ENCODE peak calls at places on chromosomes 2 and 18, in nine cellular contexts. C is stomach; V is HCT116; U is CD4-positive, CD25-positive, alpha-beta regulatory T cell; W is A549; G is body of pancreas; I is thoracic aorta; B is uterus; X is cardiac muscle cell. O is an unnamed sample.

GRCh38 chr18:49612515-49613033 is 50.7 kb downstream of the LIPG start:
- DNase-seq in C (no peak), W (no peak), G (no peak), U (peak; percentile 15), B (no peak), V (no peak), X (no peak), I (no peak), O (no peak)

GRCh38 chr2:40384714-40385113 is 67.2 kb downstream of the SLC8A1 start:
- DNase-seq in G (no peak), I (no peak), B (no peak), U (no peak), C (no peak), V (no peak), X (peak; percentile 89), W (no peak), O (no peak)

GRCh38 chr2:224518806-224519580 is 66.2 kb downstream of the CUL3 start:
- DNase-seq in B (no peak), V (no peak), G (no peak), C (no peak), I (no peak), W (no peak), U (no peak), X (peak; percentile 68), O (no peak)

GRCh38 chr2:207112397-207112796 is 53.4 kb downstream of the KLF7 start:
- DNase-seq in X (no peak), C (no peak), G (no peak), B (no peak), U (no peak), I (no peak), W (no peak), V (no peak), O (no peak)

GRCh38 chr2:187545238-187545751 is 8.9 kb downstream of the TFPI start:
- DNase-seq in W (peak; percentile 67), I (no peak), C (no peak), V (no peak), G (no peak), B (no peak), U (no peak), X (peak; percentile 74), O (no peak)

GRCh38 chr2:168196764-168197180 is 50.6 kb downstream of the STK39 start:
- DNase-seq in W (no peak), B (no peak), X (no peak), V (no peak), G (peak; percentile 49), I (no peak), C (peak; percentile 67), U (no peak), O (no peak)

GRCh38 chr18:24227976-24228660 is 89.3 kb downstream of the CABYR start:
- DNase-seq in C (no peak), I (no peak), U (no peak), W (peak; percentile 4), B (no peak), V (no peak), X (no peak), G (no peak), O (no peak)

GRCh38 chr2:241507430-241508239 is 749 bp downstream of the STK25 start:
- DNase-seq in W (peak; percentile 58), U (peak; percentile 45), X (peak; percentile 37), C (peak; percentile 47), B (no peak), V (no peak), G (peak; percentile 61), I (no peak), O (no peak)

GRCh38 chr2:14632133-14632936 is at the start of gene LRATD1:
- DNase-seq in U (no peak), B (peak; percentile 80), I (peak; percentile 51), G (peak; percentile 93), X (peak; percentile 53), V (no peak), C (peak; percentile 94), W (peak; percentile 53), O (peak; percentile 86)

GRCh38 chr2:14633031-14633430 is 514 bp downstream of the LRATD1 start:
- DNase-seq in I (no peak), V (no peak), G (peak; percentile 35), W (no peak), X (no peak), U (no peak), C (peak; percentile 30), B (no peak), O (no peak)

GRCh38 chr2:14634223-14634884 is 1.8 kb downstream of the LRATD1 start:
- DNase-seq in I (peak; percentile 31), V (no peak), B (peak; percentile 72), X (peak; percentile 45), G (peak; percentile 93), W (peak; percentile 79), U (peak; percentile 10), C (peak; percentile 93), O (peak; percentile 82)

GRCh38 chr2:14633451-14634211 is 1.1 kb downstream of the LRATD1 start:
- DNase-seq in C (no peak), V (no peak), G (peak; percentile 25), X (no peak), U (no peak), I (no peak), W (no peak), B (peak; percentile 18), O (no peak)

GRCh38 chr2:14631676-14632075 is 841 bp upstream of the LRATD1 start:
- DNase-seq in C (no peak), I (no peak), W (no peak), G (no peak), V (no peak), U (no peak), X (no peak), B (no peak), O (no peak)
- H3K4me1 ChIP-seq in C (peaks cover 16% of the 10 kb centered on the region), I (peaks cover 27% of the 10 kb centered on the region), W (peaks cover 16% of the 10 kb centered on the region), G (peaks cover 33% of the 10 kb centered on the region), V (no peaks in the 10 kb centered on the region), U (no peaks in the 10 kb centered on the region), X (no peaks in the 10 kb centered on the region), B (no peaks in the 10 kb centered on the region), O (peaks cover 11% of the 10 kb centered on the region)

GRCh38 chr2:36559221-36559942 is 38.6 kb downstream of the FEZ2 start:
- DNase-seq in C (no peak), V (no peak), U (no peak), X (no peak), G (no peak), I (no peak), B (no peak), W (no peak), O (no peak)

GRCh38 chr2:36562245-36562644 is 35.7 kb downstream of the FEZ2 start:
- DNase-seq in G (no peak), I (no peak), W (peak; percentile 49), C (no peak), X (peak; percentile 73), U (no peak), V (no peak), B (no peak), O (no peak)

GRCh38 chr2:36560726-36561125 is 37.2 kb downstream of the FEZ2 start:
- DNase-seq in W (no peak), B (no peak), V (no peak), U (no peak), I (no peak), X (no peak), G (no peak), C (no peak), O (no peak)

GRCh38 chr2:36562973-36563532 is 34.9 kb downstream of the FEZ2 start:
- DNase-seq in V (no peak), C (no peak), X (peak; percentile 71), G (no peak), W (no peak), U (no peak), B (no peak), I (no peak), O (no peak)

DNA sequence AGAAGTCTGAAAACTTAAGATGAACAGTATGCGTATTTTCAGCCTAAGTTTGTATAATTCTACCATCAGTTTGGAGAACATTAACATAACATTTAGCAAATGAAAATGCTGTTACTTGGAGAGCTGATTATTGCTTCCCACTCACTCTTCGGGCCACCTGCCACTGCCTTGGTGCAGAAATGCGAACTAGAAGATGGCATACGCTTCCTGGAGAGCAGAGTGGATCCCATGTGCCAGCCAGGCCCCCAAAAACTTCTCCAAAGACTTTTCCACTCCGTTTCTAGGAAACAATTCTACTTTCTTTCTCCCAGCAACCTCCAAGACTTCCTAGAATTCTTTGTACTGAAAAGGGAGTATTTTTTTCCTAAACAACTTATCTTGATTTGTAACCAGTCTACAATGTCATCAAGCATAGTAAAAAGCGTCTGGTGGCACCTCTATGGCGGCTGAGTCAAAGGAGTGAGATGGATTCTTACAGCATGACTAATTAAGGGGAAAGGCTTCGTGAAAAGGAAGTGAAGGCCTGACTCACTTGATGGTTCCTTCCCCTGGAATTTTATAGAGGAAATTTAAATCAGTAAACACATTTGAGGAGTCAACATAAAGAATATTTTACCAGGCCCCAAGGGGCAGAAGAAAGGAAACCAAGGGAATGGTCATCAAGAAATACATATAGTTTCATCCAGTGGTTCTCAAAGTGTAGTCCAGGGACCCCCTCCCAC is 36.6 kb downstream of the FEZ2 start:
- DNase-seq in C (no peak), W (peak; percentile 89), G (no peak), B (no peak), X (peak; percentile 89), U (no peak), I (no peak), V (peak; percentile 88), O (no peak)
- H3K4me1 ChIP-seq in C (peaks cover 17% of the 10 kb centered on the region), W (peaks cover 70% of the 10 kb centered on the region), G (peaks cover 9% of the 10 kb centered on the region), B (no peaks in the 10 kb centered on the region), X (peaks cover 4% of the 10 kb centered on the region), U (no peaks in the 10 kb centered on the region), I (peaks cover 55% of the 10 kb centered on the region), V (peaks cover 68% of the 10 kb centered on the region), O (no peaks in the 10 kb centered on the region)

DNA sequence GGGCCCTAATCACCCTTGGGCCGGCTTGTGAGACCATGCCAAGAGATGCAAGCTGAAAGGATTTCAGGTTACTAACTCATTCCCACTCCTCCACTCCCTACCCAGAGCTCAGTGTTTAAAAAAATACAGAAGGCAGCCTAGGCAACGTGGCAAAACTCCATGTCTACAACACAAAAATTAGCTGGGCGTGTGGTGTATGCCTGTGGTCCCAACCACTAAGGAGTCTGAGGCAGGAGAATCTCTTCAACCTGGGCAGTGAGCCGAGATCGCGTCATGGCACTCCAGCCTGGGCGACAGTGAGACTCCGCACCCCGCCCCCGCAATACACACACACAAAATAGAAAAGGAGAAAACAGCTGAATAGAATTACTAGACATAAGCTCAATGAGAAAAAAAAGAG is 10.3 kb downstream of the IWS1 start:
- DNase-seq in G (no peak), X (peak; percentile 89), C (no peak), I (peak; percentile 79), U (no peak), B (peak; percentile 91), W (no peak), V (no peak), O (peak; percentile 93)
- H3K4me1 ChIP-seq in G (peaks cover 6% of the 10 kb centered on the region), X (peaks cover 7% of the 10 kb centered on the region), C (no peaks in the 10 kb centered on the region), I (peaks cover 32% of the 10 kb centered on the region), U (peaks cover 9% of the 10 kb centered on the region), B (peaks cover 21% of the 10 kb centered on the region), W (peaks cover 21% of the 10 kb centered on the region), V (peaks cover under 1% of the 10 kb centered on the region), O (no peaks in the 10 kb centered on the region)

DNA sequence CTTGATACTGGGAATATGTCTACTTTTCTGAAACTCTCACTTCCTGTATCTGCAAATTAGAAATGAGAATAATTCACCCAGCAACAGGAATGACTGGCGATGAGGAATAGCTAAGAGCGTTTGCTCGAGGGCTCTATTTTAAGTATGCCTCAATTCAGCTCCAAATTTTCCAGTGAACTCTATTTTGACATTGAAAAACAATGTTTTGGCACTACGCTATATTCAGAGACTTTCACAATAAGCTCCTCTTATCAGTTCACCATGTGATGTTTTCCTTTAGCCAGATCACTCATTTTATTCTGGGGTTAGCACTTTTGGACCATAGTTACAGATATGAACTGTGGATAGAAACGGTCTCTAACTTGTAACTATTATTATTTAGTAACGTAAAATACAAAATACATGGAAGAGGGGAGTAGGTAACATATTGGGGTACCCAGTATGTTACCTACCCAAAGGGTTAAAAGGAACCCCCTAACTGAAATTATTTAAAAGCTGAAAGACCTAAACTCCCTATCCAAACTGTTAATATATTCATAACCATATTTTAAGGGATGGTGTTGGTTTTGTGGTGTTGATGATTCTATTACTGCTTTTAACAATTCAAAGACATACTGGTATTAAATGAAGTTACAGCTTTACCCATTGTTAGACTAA is 28.1 kb downstream of the SLC40A1 start:
- DNase-seq in W (no peak), G (no peak), I (no peak), X (peak; percentile 88), C (no peak), V (no peak), B (no peak), U (no peak), O (no peak)
- H3K4me1 ChIP-seq in W (peaks cover 72% of the 10 kb centered on the region), G (peaks cover 42% of the 10 kb centered on the region), I (peaks cover 89% of the 10 kb centered on the region), X (no peaks in the 10 kb centered on the region), C (peaks cover 16% of the 10 kb centered on the region), V (peaks cover 2% of the 10 kb centered on the region), B (peaks cover 25% of the 10 kb centered on the region), U (no peaks in the 10 kb centered on the region), O (peaks cover 74% of the 10 kb centered on the region)